ENCODE peak calls at places on chromosomes 11 and 22, in five cellular contexts. E, D, N, W and L are unnamed samples.

GRCh38 chr11:27473017-27473406 is 422 bp upstream of the LGR4 start:
- DNase-seq in E (no peak), D (no peak), N (no peak), W (no peak), L (no peak)

GRCh38 chr11:115724709-115725108 is 220.5 kb upstream of the CADM1 start:
- DNase-seq in E (no peak), D (no peak), N (no peak), W (no peak), L (no peak)

GRCh38 chr11:92226331-92227232 is 2.0 kb downstream of the FAT3 start:
- DNase-seq in E (peak; percentile 37), D (peak; percentile 89), N (no peak), W (no peak), L (no peak)

GRCh38 chr11:121508449-121508848 is 55.7 kb upstream of the SORL1-AS1 start:
- DNase-seq in E (peak; percentile 45), D (peak; percentile 68), N (no peak), W (no peak), L (no peak)

GRCh38 chr22:27347951-27348350 is 453.6 kb downstream of the MN1 start:
- DNase-seq in E (no peak), D (no peak), N (no peak), W (peak; percentile 23), L (no peak)

GRCh38 chr11:18575361-18575760 is 13.2 kb downstream of the UEVLD start:
- DNase-seq in E (no peak), D (no peak), N (no peak), W (no peak), L (no peak)

GRCh38 chr11:106304274-106304673 is 226.8 kb downstream of the AASDHPPT start:
- DNase-seq in E (no peak), D (no peak), N (no peak), W (peak; percentile 65), L (no peak)

GRCh38 chr22:29742319-29742718 is 22.5 kb downstream of the CABP7 start:
- DNase-seq in E (no peak), D (no peak), N (no peak), W (no peak), L (no peak)

GRCh38 chr11:69534166-69534530 is 52.7 kb downstream of the LINC01488 start:
- DNase-seq in E (no peak), D (no peak), N (no peak), W (no peak), L (no peak)

GRCh38 chr22:23223566-23224317 is 43.4 kb downstream of the BCR start:
- DNase-seq in E (no peak), D (no peak), N (no peak), W (no peak), L (no peak)

GRCh38 chr11:123221611-123222010 is 26.6 kb upstream of the CLMP start:
- DNase-seq in E (no peak), D (no peak), N (no peak), W (no peak), L (no peak)

GRCh38 chr11:130076774-130077481 is 7.2 kb downstream of the APLP2 start:
- DNase-seq in E (no peak), D (peak; percentile 47), N (no peak), W (no peak), L (no peak)

GRCh38 chr22:24091551-24092420 is 80.7 kb downstream of the CABIN1 start:
- DNase-seq in E (no peak), D (no peak), N (no peak), W (no peak), L (no peak)

GRCh38 chr22:38314992-38315800 is 2.0 kb downstream of the CSNK1E start:
- DNase-seq in E (no peak), D (no peak), N (no peak), W (no peak), L (no peak)

GRCh38 chr11:69480547-69481392 is 693 bp upstream of the LINC01488 start:
- DNase-seq in E (no peak), D (no peak), N (no peak), W (peak; percentile 16), L (no peak)

GRCh38 chr11:96055706-96056387 is 131.9 kb upstream of the MTMR2 start:
- DNase-seq in E (no peak), D (no peak), N (no peak), W (peak; percentile 47), L (no peak)